ENCODE peak calls at places on chromosomes 5 and 9, in seven cellular contexts. I is IMR-90, X is neuronal stem cell, G is mesendoderm, Y is mesenchymal stem cell, R is trophoblast cell, L is H1. K is an unnamed sample.

GRCh38 chr9:126236273-126236672 is 90.4 kb upstream of the MVB12B start:
- DNase-seq in I (no peak), X (no peak), G (no peak), Y (no peak), R (no peak), L (no peak), K (no peak)

GRCh38 chr9:98502976-98503325 is 205.8 kb downstream of the GABBR2 start:
- DNase-seq in I (peak), X (no peak), G (peak), Y (peak), R (peak), L (no peak), K (peak)

GRCh38 chr5:160477266-160477970 is 55.8 kb downstream of the PTTG1 start:
- DNase-seq in I (no peak), X (no peak), G (no peak), Y (no peak), R (no peak), L (no peak), K (no peak)

GRCh38 chr9:12878342-12878978 is 103.6 kb downstream of the LURAP1L start:
- DNase-seq in I (peak), X (no peak), G (peak), Y (no peak), R (no peak), L (no peak), K (no peak)

GRCh38 chr5:116225318-116225717 is 140.5 kb downstream of the COMMD10 start:
- DNase-seq in I (no peak), X (no peak), G (no peak), Y (no peak), R (no peak), L (no peak), K (no peak)

GRCh38 chr9:97845130-97845529 is 7.9 kb upstream of the FOXE1 start:
- DNase-seq in I (peak), X (no peak), G (no peak), Y (no peak), R (no peak), L (no peak), K (no peak)

GRCh38 chr5:360277-361027 is 38.9 kb downstream of the AHRR start:
- DNase-seq in I (no peak), X (no peak), G (no peak), Y (no peak), R (peak), L (no peak), K (no peak)

GRCh38 chr5:170791325-170791954 is 7.9 kb downstream of the GABRP start:
- DNase-seq in I (peak), X (peak), G (peak), Y (peak), R (peak), L (peak), K (peak)

GRCh38 chr5:108278285-108279240 is 103.3 kb downstream of the FBXL17 start:
- DNase-seq in I (no peak), X (no peak), G (peak), Y (no peak), R (no peak), L (peak), K (peak)

GRCh38 chr9:94156549-94157407 is 72.5 kb downstream of the PTPDC1 start:
- DNase-seq in I (peak), X (no peak), G (no peak), Y (no peak), R (no peak), L (no peak), K (no peak)

GRCh38 chr9:127455299-127455992 is 4.1 kb downstream of the LRSAM1 start:
- DNase-seq in I (no peak), X (no peak), G (no peak), Y (no peak), R (no peak), L (no peak), K (peak)

GRCh38 chr5:40554794-40555193 is 124.9 kb upstream of the PTGER4 start:
- DNase-seq in I (no peak), X (no peak), G (no peak), Y (no peak), R (no peak), L (no peak), K (no peak)

GRCh38 chr5:95446560-95447221 is 55.5 kb downstream of the FAM81B start:
- DNase-seq in I (peak), X (no peak), G (peak), Y (peak), R (peak), L (no peak), K (no peak)

GRCh38 chr5:159825551-159826051 is 90.7 kb upstream of the ADRA1B start:
- DNase-seq in I (no peak), X (no peak), G (no peak), Y (no peak), R (no peak), L (no peak), K (no peak)

GRCh38 chr9:76425677-76426453 is 31.6 kb upstream of the RFK start:
- DNase-seq in I (no peak), X (no peak), G (no peak), Y (no peak), R (no peak), L (no peak), K (no peak)

GRCh38 chr5:36457511-36458260 is 148.7 kb upstream of the SLC1A3 start:
- DNase-seq in I (no peak), X (no peak), G (no peak), Y (no peak), R (no peak), L (no peak), K (no peak)

GRCh38 chr5:175800656-175801081 is 70.7 kb upstream of the CPLX2 start:
- DNase-seq in I (peak), X (no peak), G (no peak), Y (no peak), R (no peak), L (no peak), K (no peak)

GRCh38 chr9:132242621-132243155 is 80.8 kb downstream of the NTNG2 start:
- DNase-seq in I (no peak), X (no peak), G (peak), Y (peak), R (no peak), L (peak), K (peak)

GRCh38 chr5:81757404-81757803 is 6.5 kb upstream of the SSBP2 start:
- DNase-seq in I (no peak), X (no peak), G (no peak), Y (no peak), R (peak), L (no peak), K (no peak)

GRCh38 chr9:89463986-89464901 is 33.7 kb downstream of the SEMA4D start:
- DNase-seq in I (no peak), X (no peak), G (no peak), Y (no peak), R (no peak), L (no peak), K (no peak)

GRCh38 chr5:173984218-173984617 is 4.8 kb upstream of the C5orf47 start:
- DNase-seq in I (peak), X (no peak), G (peak), Y (peak), R (peak), L (peak), K (peak)

GRCh38 chr5:158050401-158050800 is 191.5 kb upstream of the CLINT1 start:
- DNase-seq in I (peak), X (no peak), G (no peak), Y (no peak), R (peak), L (no peak), K (no peak)

GRCh38 chr5:156312897-156313680 is 13.9 kb upstream of the SGCD start:
- DNase-seq in I (no peak), X (no peak), G (no peak), Y (peak), R (no peak), L (no peak), K (no peak)

GRCh38 chr9:71876829-71877228 is 34.2 kb downstream of the ABHD17B start:
- DNase-seq in I (no peak), X (no peak), G (no peak), Y (no peak), R (no peak), L (no peak), K (no peak)

GRCh38 chr5:68918306-68918705 is 175.5 kb upstream of the SLC30A5 start:
- DNase-seq in I (no peak), X (no peak), G (no peak), Y (no peak), R (no peak), L (no peak), K (no peak)

GRCh38 chr5:17625686-17626085 is 6.2 kb upstream of the TAF11L13 start:
- DNase-seq in I (no peak), X (no peak), G (no peak), Y (no peak), R (no peak), L (no peak), K (no peak)

GRCh38 chr5:120463991-120464626 is at the start of gene PRR16:
- DNase-seq in I (peak), X (peak), G (peak), Y (peak), R (peak), L (peak), K (peak)

GRCh38 chr5:159059722-159060121 is 40.0 kb downstream of the EBF1 start:
- DNase-seq in I (no peak), X (no peak), G (no peak), Y (no peak), R (no peak), L (no peak), K (no peak)

GRCh38 chr9:137350696-137351584 is 48.9 kb upstream of the NRARP start:
- DNase-seq in I (no peak), X (no peak), G (no peak), Y (no peak), R (no peak), L (no peak), K (no peak)

DNA sequence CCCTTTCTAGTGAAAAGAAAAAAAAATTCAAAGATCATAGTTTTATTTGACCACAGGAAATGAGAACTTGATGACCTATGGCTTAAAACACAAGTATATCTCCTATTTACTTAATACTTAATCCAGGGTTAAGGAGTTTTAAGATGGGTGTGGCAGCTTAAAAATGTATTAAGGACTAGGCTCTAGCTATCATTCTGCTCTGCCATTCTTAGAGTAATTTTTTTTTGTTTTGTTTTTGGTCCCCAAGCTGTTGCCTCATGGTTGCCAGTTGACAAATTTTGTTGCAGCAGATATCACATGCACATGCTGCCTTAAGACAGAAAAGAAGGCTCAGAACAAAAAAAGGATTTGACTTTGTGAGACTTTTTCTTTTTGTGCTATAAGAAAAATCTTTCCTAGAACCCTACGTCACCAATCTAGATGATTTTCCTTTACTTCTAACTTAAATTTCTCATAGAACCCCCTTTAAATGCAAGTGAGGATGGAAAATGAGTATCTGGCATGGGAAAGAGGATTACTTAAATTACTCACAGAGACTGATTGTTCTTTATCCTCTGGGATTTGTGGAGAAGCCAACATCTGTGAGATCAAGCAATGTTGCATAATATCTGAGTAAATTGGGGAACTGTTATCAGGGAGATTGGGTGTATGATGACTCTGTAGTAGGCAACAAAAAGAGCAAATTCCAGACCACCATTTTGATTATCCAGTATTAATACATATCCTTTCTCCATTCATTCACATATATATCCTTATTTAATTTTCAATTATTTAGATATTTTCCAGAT is 364.7 kb upstream of the CD180 start:
- DNase-seq in I (no peak), X (no peak), G (no peak), Y (no peak), R (no peak), L (no peak), K (no peak)
- H3K27ac ChIP-seq in I (no peak), X (no peak), G (no peak), Y (no peak), R (no peak), L (no peak), K (no peak)

GRCh38 chr5:93360436-93361100 is 220.5 kb downstream of the NR2F1-AS1 start:
- DNase-seq in I (no peak), X (no peak), G (no peak), Y (no peak), R (no peak), L (no peak), K (no peak)

GRCh38 chr5:93359296-93359957 is 221.6 kb downstream of the NR2F1-AS1 start:
- DNase-seq in I (peak), X (no peak), G (peak), Y (peak), R (peak), L (no peak), K (no peak)

GRCh38 chr5:93357686-93358085 is 223.3 kb downstream of the NR2F1-AS1 start:
- DNase-seq in I (no peak), X (no peak), G (no peak), Y (no peak), R (no peak), L (no peak), K (no peak)

GRCh38 chr5:93355691-93356090 is 225.3 kb downstream of the NR2F1-AS1 start:
- DNase-seq in I (no peak), X (no peak), G (no peak), Y (no peak), R (no peak), L (no peak), K (no peak)

GRCh38 chr5:93359958-93360305 is 221.1 kb downstream of the NR2F1-AS1 start:
- DNase-seq in I (no peak), X (no peak), G (no peak), Y (no peak), R (no peak), L (no peak), K (no peak)
- H4K8ac ChIP-seq in I (peak), X (no peak), G (no peak), Y (peak), R (no peak), L (no peak), K (no peak)

DNA sequence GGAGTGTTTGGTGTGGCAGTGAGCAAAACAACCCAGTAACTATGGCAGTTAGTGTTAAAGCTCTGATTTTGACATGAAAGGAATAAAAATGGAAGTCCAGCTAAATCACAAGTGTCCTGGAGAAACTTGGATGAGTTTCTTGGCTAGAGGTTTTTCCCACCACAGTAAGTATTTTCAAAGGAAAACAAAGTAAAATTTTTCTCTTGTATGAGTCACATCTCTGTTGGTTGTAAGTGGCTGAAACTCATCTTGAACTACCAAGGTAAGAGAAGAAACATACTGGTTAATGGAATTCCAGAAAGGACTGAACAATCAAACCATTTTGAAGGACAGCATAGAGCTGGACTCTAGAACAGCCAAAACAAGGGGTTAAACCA is 102.8 kb upstream of the CDKN2B start:
- DNase-seq in I (peak), X (no peak), G (no peak), Y (peak), R (no peak), L (no peak), K (no peak)
- H3K27ac ChIP-seq in I (peak), X (no peak), G (no peak), Y (peak), R (peak), L (no peak), K (no peak)

GRCh38 chr5:114898602-114899001 is 271.1 kb downstream of the TRIM36 start:
- DNase-seq in I (no peak), X (no peak), G (peak), Y (no peak), R (no peak), L (no peak), K (no peak)

GRCh38 chr5:114909424-114909823 is 260.3 kb downstream of the TRIM36 start:
- DNase-seq in I (no peak), X (no peak), G (no peak), Y (no peak), R (no peak), L (no peak), K (no peak)

GRCh38 chr5:114903767-114904166 is 265.9 kb downstream of the TRIM36 start:
- DNase-seq in I (no peak), X (no peak), G (no peak), Y (no peak), R (no peak), L (no peak), K (no peak)
- H4K8ac ChIP-seq in I (no peak), X (no peak), G (no peak), Y (no peak), R (no peak), L (no peak), K (no peak)

DNA sequence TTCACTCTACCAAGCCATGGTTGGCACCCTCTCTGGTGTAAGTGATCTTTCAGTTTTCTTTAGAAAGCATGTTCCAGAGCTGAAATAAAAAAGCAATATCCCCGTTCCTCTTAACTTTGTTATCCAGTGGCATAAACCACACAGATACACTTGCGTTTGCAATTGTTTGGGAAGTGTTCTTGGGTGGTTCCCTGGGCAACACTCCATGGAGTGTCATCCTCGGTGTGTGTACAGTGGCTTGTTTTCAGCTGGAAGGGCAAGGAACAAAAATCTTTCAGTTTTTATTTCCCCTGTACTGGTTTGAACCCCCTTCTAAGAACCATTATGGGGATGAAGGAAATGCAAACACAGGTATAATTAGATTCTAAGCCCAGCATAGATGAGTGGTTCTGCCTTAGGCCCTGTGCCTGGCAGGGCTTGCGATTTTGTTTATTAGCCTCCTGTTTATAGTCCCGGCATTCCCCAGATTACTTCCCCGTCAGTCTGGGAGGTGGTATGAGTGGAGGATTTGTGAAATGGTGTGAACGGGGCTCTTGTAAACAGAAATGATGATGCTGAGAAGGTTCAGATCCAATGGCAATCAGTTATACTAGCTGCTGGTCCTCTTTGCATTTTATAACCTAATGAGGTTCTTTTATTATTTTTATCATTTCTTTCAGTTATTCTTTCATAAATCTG is 76.0 kb upstream of the CD180 start:
- DNase-seq in I (no peak), X (no peak), G (peak), Y (peak), R (no peak), L (no peak), K (no peak)
- H3K27ac ChIP-seq in I (no peak), X (no peak), G (no peak), Y (no peak), R (no peak), L (no peak), K (no peak)

GRCh38 chr9:17978773-17979172 is 399.9 kb downstream of the SH3GL2 start:
- DNase-seq in I (no peak), X (no peak), G (no peak), Y (no peak), R (no peak), L (no peak), K (no peak)
- H4K8ac ChIP-seq in I (no peak), X (no peak), G (no peak), Y (no peak), R (no peak), L (no peak), K (no peak)

GRCh38 chr5:150558088-150558621 is 50.2 kb downstream of the NDST1 start:
- DNase-seq in I (no peak), X (no peak), G (no peak), Y (no peak), R (no peak), L (no peak), K (no peak)

GRCh38 chr5:150559088-150559487 is 51.2 kb downstream of the NDST1 start:
- DNase-seq in I (no peak), X (no peak), G (no peak), Y (no peak), R (no peak), L (no peak), K (no peak)

GRCh38 chr5:150556859-150557506 is 49.1 kb downstream of the NDST1 start:
- DNase-seq in I (no peak), X (no peak), G (no peak), Y (no peak), R (no peak), L (no peak), K (no peak)

GRCh38 chr5:150556106-150556505 is 48.2 kb downstream of the NDST1 start:
- DNase-seq in I (no peak), X (no peak), G (no peak), Y (no peak), R (no peak), L (no peak), K (no peak)

GRCh38 chr5:150557507-150557872 is 49.6 kb downstream of the NDST1 start:
- DNase-seq in I (no peak), X (no peak), G (no peak), Y (no peak), R (no peak), L (no peak), K (no peak)
- H3K27ac ChIP-seq in I (no peak), X (no peak), G (no peak), Y (peak), R (no peak), L (no peak), K (no peak)

GRCh38 chr9:124353166-124353768 is 62.0 kb downstream of the PSMB7 start:
- DNase-seq in I (no peak), X (no peak), G (no peak), Y (no peak), R (no peak), L (no peak), K (no peak)
- H4K8ac ChIP-seq in I (no peak), X (no peak), G (no peak), Y (no peak), R (no peak), L (no peak), K (no peak)

GRCh38 chr9:78396087-78396486 is 99.2 kb downstream of the PSAT1 start:
- DNase-seq in I (no peak), X (no peak), G (no peak), Y (no peak), R (no peak), L (no peak), K (no peak)

GRCh38 chr9:78397045-78397843 is 100.3 kb downstream of the PSAT1 start:
- DNase-seq in I (no peak), X (peak), G (peak), Y (no peak), R (no peak), L (no peak), K (no peak)

GRCh38 chr9:78393932-78394331 is 97.0 kb downstream of the PSAT1 start:
- DNase-seq in I (no peak), X (no peak), G (no peak), Y (no peak), R (no peak), L (no peak), K (peak)

GRCh38 chr9:78399153-78399552 is 102.2 kb downstream of the PSAT1 start:
- DNase-seq in I (no peak), X (no peak), G (no peak), Y (no peak), R (no peak), L (no peak), K (no peak)

GRCh38 chr9:78393340-78393739 is 96.4 kb downstream of the PSAT1 start:
- DNase-seq in I (no peak), X (no peak), G (no peak), Y (no peak), R (no peak), L (no peak), K (no peak)
- H3K27ac ChIP-seq in I (no peak), X (no peak), G (no peak), Y (no peak), R (no peak), L (no peak), K (no peak)

K was measured in H9.